ENCODE peak calls at places on chromosomes 2 and 18, in seven cellular contexts. Q, J, E, G, W, Z and B are unnamed samples. For H3K9me3, the result is how much of the 10 kb centered on the place peaks cover.

GRCh38 chr2:215432759-215433594 is 2.9 kb downstream of the FN1 start:
- DNase-seq in Q (no peak), J (no peak), E (no peak), G (no peak), W (no peak), Z (no peak), B (no peak)

GRCh38 chr2:205763708-205764501 is 81.6 kb downstream of the NRP2 start:
- DNase-seq in Q (peak), J (peak), E (peak), G (peak), W (no peak), Z (no peak), B (no peak)

GRCh38 chr2:238949710-238950345 is 101.9 kb downstream of the TWIST2 start:
- DNase-seq in Q (no peak), J (no peak), E (no peak), G (peak), W (no peak), Z (no peak), B (no peak)

GRCh38 chr2:240960309-240960962 is 38.0 kb upstream of the SNED1 start:
- DNase-seq in Q (no peak), J (peak), E (no peak), G (peak), W (no peak), Z (no peak), B (peak)

GRCh38 chr2:1605102-1605501 is 139.2 kb downstream of the PXDN start:
- DNase-seq in Q (no peak), J (peak), E (peak), G (no peak), W (no peak), Z (no peak), B (peak)

GRCh38 chr18:79905389-79905911 is 46.0 kb downstream of the SLC66A2 start:
- DNase-seq in Q (no peak), J (no peak), E (no peak), G (no peak), W (no peak), Z (no peak), B (peak)

GRCh38 chr2:80001704-80002103 is 302.8 kb downstream of the LRRTM1 start:
- DNase-seq in Q (no peak), J (no peak), E (no peak), G (no peak), W (no peak), Z (no peak), B (no peak)

GRCh38 chr2:65473045-65473444 is 40.6 kb upstream of the SPRED2 start:
- DNase-seq in Q (no peak), J (no peak), E (no peak), G (no peak), W (no peak), Z (no peak), B (no peak)

GRCh38 chr2:139876964-139877363 is 1096.8 kb upstream of the NXPH2 start:
- DNase-seq in Q (no peak), J (no peak), E (no peak), G (no peak), W (no peak), Z (no peak), B (no peak)

GRCh38 chr2:229343661-229344060 is 72.6 kb upstream of the PID1 start:
- DNase-seq in Q (no peak), J (no peak), E (no peak), G (no peak), W (no peak), Z (no peak), B (no peak)

GRCh38 chr2:229348135-229348534 is 77.0 kb upstream of the PID1 start:
- DNase-seq in Q (no peak), J (no peak), E (no peak), G (no peak), W (no peak), Z (no peak), B (no peak)

GRCh38 chr2:229350117-229350805 is 79.2 kb upstream of the PID1 start:
- DNase-seq in Q (no peak), J (no peak), E (no peak), G (no peak), W (no peak), Z (no peak), B (no peak)

GRCh38 chr2:229344151-229344551 is 73.1 kb upstream of the PID1 start:
- DNase-seq in Q (no peak), J (no peak), E (no peak), G (no peak), W (no peak), Z (no peak), B (no peak)

DNA sequence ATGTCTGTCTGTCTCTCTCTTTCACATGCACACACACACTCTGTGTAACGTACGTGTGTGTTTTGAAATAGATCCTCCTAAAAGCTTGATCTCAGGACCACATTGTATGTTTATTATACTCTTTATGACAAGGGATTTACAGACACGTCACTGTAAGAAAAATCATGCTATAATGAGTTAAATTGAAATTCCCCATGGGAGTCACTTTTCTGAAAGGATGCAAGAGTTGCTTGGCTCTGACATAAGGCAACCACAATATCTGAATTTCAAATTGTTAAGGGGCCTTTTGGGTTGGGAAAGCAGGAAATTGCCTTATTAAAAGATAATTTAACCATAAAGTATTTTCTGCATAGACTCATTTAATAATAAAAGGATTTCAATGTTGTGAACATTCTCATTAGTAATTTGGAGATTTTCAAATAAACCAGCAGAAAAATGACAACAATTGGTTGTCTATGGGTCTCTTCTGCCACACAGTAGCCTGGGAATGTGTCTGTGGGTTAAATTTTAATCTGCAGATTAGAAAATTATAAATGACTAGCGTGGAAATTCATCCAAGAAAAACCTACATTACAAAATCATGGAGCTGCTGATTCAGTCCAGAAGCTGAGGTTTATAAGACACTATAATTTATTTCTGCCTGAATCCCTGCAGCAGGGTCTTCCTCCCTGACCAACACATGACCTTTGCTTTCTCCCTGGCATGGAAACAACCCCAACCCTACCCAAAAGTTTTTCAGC is 75.9 kb upstream of the PID1 start:
- DNase-seq in Q (no peak), J (no peak), E (no peak), G (no peak), W (no peak), Z (no peak), B (no peak)
- H3K27ac ChIP-seq in Q (no peak), J (no peak), E (no peak), G (no peak), W (no peak), Z (no peak), B (no peak)

GRCh38 chr18:63097198-63097597 is 222.4 kb downstream of the BCL2 start:
- DNase-seq in Q (no peak), J (no peak), E (no peak), G (no peak), W (no peak), Z (no peak), B (no peak)

GRCh38 chr18:63099026-63099840 is 220.3 kb downstream of the BCL2 start:
- DNase-seq in Q (no peak), J (no peak), E (no peak), G (no peak), W (no peak), Z (no peak), B (no peak)

GRCh38 chr18:63096327-63096874 is 223.2 kb downstream of the BCL2 start:
- DNase-seq in Q (no peak), J (no peak), E (no peak), G (no peak), W (no peak), Z (no peak), B (no peak)

GRCh38 chr18:63098014-63098981 is 221.3 kb downstream of the BCL2 start:
- DNase-seq in Q (no peak), J (no peak), E (no peak), G (no peak), W (peak), Z (no peak), B (no peak)

DNA sequence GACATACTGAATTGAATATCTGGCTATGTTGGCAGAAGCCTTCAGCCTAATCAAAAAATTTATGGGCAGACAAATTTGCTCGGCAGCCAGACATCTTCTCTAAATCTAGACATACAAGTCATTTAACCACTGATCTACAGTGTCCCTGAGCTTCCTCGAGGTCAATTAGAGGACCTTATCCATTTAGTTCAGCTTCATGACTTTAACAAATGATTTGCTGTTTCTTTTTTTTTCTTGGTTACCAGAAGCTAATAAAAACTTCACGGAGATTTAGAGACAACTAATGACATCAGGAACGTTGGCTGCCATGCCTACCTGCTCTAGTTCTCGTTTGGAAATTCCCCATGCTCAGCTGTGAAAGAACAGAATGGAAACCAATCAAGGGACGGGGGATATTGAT is 223.8 kb downstream of the BCL2 start:
- DNase-seq in Q (no peak), J (no peak), E (no peak), G (no peak), W (no peak), Z (no peak), B (no peak)
- H3K9me3 ChIP-seq in Q (under half), J (under half), E (under half), G (under half), W (under half), Z (under half), B (under half)

DNA sequence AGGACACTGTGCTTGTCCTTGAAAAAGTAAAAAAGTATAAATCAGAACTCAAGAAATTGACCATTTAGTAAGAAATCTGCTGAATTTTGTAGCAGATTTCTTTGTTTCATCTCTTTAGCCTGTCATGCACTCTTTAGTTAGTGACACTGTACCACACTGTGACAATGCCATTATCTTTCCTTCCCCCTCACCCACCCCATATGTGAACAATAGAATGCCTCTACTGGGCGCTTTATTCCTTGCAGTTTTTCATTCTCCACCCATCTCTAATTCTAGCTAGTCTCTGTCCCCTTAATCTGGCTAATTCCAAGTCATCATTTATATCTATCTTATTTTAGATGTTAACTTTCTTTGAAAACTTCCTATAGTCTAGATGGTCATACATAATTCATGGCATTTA is 241.0 kb downstream of the LRP1B start:
- DNase-seq in Q (no peak), J (no peak), E (no peak), G (no peak), W (no peak), Z (no peak), B (no peak)
- H3K27ac ChIP-seq in Q (no peak), J (no peak), E (no peak), G (no peak), W (no peak), Z (no peak), B (no peak)

GRCh38 chr18:78865056-78865598 is 114.5 kb upstream of the SALL3 start:
- DNase-seq in Q (no peak), J (no peak), E (no peak), G (no peak), W (no peak), Z (no peak), B (no peak)

GRCh38 chr18:78867131-78867530 is 112.5 kb upstream of the SALL3 start:
- DNase-seq in Q (no peak), J (no peak), E (no peak), G (no peak), W (no peak), Z (no peak), B (no peak)

GRCh38 chr18:78868330-78869316 is 111.0 kb upstream of the SALL3 start:
- DNase-seq in Q (no peak), J (no peak), E (no peak), G (no peak), W (no peak), Z (no peak), B (no peak)

GRCh38 chr18:78862395-78862794 is 117.2 kb upstream of the SALL3 start:
- DNase-seq in Q (no peak), J (no peak), E (no peak), G (no peak), W (no peak), Z (no peak), B (no peak)

GRCh38 chr18:78865771-78866310 is 113.8 kb upstream of the SALL3 start:
- DNase-seq in Q (no peak), J (no peak), E (no peak), G (no peak), W (no peak), Z (no peak), B (no peak)
- H3K9me3 ChIP-seq in Q (under half), J (under half), E (under half), G (under half), W (under half), Z (under half), B (under half)

DNA sequence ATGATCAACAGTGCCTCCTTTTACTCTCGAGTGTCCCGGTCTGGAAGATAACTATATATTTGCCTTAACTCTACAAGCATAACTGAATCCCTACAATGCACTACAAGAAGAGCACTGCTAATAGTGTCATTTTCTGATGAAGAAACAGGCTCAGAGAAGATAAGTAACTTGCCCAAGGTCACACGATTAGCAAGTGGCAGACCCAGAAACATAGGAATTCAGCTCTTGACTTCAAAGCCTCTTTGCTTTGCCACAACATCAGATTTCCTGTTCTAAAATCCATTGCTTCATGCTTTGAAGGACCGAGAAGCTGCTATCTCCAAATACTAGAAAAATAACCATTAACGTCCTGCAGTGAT is 65.6 kb downstream of the HS1BP3 start:
- DNase-seq in Q (no peak), J (no peak), E (no peak), G (no peak), W (no peak), Z (no peak), B (no peak)
- H3K27ac ChIP-seq in Q (no peak), J (peak), E (no peak), G (peak), W (no peak), Z (peak), B (no peak)